ENCODE peak calls at places on chromosomes 12 and 14, in four cellular contexts. W is A549, H is K562, S is HepG2. F is an unnamed sample.

GRCh38 chr12:121026274-121027045 is 10.2 kb upstream of the C12orf43 start:
- DNase-seq in W (no peak), H (peak), S (peak), F (no peak)

GRCh38 chr12:98373019-98373554 is 142.3 kb upstream of the TMPO start:
- DNase-seq in W (peak), H (peak), S (peak), F (peak)

GRCh38 chr12:128801879-128802391 is 21.8 kb downstream of the SLC15A4 start:
- DNase-seq in W (no peak), H (no peak), S (no peak), F (peak)

GRCh38 chr14:31070431-31070830 is 44.3 kb upstream of the STRN3 start:
- DNase-seq in W (no peak), H (no peak), S (no peak), F (peak)

GRCh38 chr12:65121049-65121955 is at the start of gene WIF1:
- DNase-seq in W (no peak), H (no peak), S (no peak), F (no peak)

GRCh38 chr14:88866305-88866704 is 41.9 kb downstream of the TTC8 start:
- DNase-seq in W (no peak), H (no peak), S (no peak), F (peak)

GRCh38 chr12:20004951-20005350 is 363.4 kb upstream of the PDE3A start:
- DNase-seq in W (no peak), H (no peak), S (no peak), F (peak)

GRCh38 chr12:94207467-94208432 is 59.4 kb downstream of the PLXNC1 start:
- DNase-seq in W (no peak), H (no peak), S (no peak), F (no peak)

GRCh38 chr12:60421741-60422140 is 825.9 kb downstream of the SLC16A7 start:
- DNase-seq in W (no peak), H (no peak), S (no peak), F (peak)

GRCh38 chr12:20212658-20213387 is 155.5 kb upstream of the PDE3A start:
- DNase-seq in W (peak), H (no peak), S (no peak), F (peak)

GRCh38 chr12:20220339-20220738 is 148.0 kb upstream of the PDE3A start:
- DNase-seq in W (no peak), H (no peak), S (no peak), F (peak)

GRCh38 chr12:6547987-6548386 is 7.9 kb downstream of the IFFO1 start:
- DNase-seq in W (peak), H (peak), S (no peak), F (peak)
- H3K4me3 ChIP-seq in W (no peak), H (no peak), S (no peak), F (peak)

GRCh38 chr14:55198749-55199148 is 7.4 kb upstream of the DLGAP5 start:
- DNase-seq in W (no peak), H (no peak), S (no peak), F (peak)
- TF ChIP-seq MAZ in W (no peak), H (no peak), S (no peak), F (no peak)

GRCh38 chr14:99862111-99862510 is 68.9 kb downstream of the EML1 start:
- DNase-seq in W (no peak), H (no peak), S (no peak), F (peak)
- H3K4me3 ChIP-seq in W (no peak), H (no peak), S (no peak), F (no peak)

GRCh38 chr12:21566223-21566906 is 38.3 kb downstream of the GYS2 start:
- DNase-seq in W (no peak), H (no peak), S (peak), F (no peak)
- TF ChIP-seq MAZ in W (no peak), H (no peak), S (no peak), F (no peak)

DNA sequence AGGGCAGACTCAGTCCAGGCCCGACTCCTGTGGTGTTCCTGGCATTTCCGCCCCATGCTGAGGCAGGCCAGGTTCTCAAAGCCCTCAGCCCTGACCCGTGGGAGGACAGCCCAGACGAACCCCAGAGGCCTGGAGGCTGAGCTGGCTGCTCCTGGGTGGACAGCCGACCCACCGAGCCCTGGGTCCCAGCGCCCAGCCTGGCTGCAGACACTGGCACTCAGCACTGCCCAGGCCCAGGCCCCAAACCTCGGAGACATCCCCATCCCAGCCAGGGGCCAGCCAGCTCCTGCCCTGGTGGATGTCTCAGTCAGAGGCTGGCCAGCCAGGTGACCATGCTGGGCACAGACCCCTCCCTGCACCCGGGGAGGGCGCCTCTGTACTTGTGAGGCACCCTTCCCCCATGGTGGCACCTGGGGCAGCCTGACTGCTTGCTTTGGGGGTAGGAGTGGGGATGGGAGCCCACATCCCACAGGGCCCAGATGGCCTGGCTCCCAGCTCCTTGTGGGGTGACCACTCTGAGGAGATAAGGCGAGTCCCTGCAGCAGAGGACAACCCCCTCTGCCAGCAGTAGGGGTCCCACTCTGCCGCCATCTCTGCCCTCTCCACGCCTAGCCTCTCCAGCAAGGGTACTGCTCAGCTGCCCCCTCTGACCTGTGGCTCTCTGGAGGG is 1.4 kb downstream of the PLD4 start:
- DNase-seq in W (no peak), H (no peak), S (no peak), F (no peak)
- H3K4me3 ChIP-seq in W (no peak), H (no peak), S (no peak), F (no peak)

GRCh38 chr14:85535916-85536834 is 6.2 kb downstream of the FLRT2 start:
- DNase-seq in W (peak), H (no peak), S (peak), F (peak)
- TF ChIP-seq MAZ in W (no peak), H (no peak), S (no peak), F (no peak)

GRCh38 chr12:16346931-16347330 is 514 bp upstream of the MGST1 start:
- DNase-seq in W (peak), H (no peak), S (peak), F (no peak)
- H3K4me3 ChIP-seq in W (peak), H (peak), S (peak), F (peak)

GRCh38 chr12:69108024-69108423 is 131.3 kb upstream of the CPSF6 start:
- DNase-seq in W (no peak), H (no peak), S (no peak), F (no peak)
- TF ChIP-seq MAZ in W (no peak), H (no peak), S (no peak), F (no peak)

GRCh38 chr14:104967414-104968152 is 10.6 kb downstream of the AHNAK2 start:
- DNase-seq in W (no peak), H (no peak), S (no peak), F (no peak)
- H3K4me3 ChIP-seq in W (peak), H (no peak), S (peak), F (peak)